ENCODE peak calls at places on chromosomes 11 and 22, in ten cellular contexts. X is left cardiac atrium; R is stimulated activated naive CD8-positive, alpha-beta T cell treated with anti-CD3 and anti-CD28 coated beads, Interleukin-15, Interleukin-2, amounts not matched to agents 100 U/mL and 50 U/mL, for 24 hours; G is Calu3; E is lower lobe of right lung; O is mucosa of descending colon; A is stimulated activated naive CD4-positive, alpha-beta T cell; H is stimulated activated CD4-positive, alpha-beta T cell treated with anti-CD3 and anti-CD28 coated beads, Interleukin-1b, Interleukin-23, amount 100 ng/mL, for 4 hours; M is NCI-H748 treated with DMSO at 0.1 percent for 48 hours; Q is sigmoid colon. B is an unnamed sample.

GRCh38 chr11:35047179-35047578 is 91.8 kb upstream of the CD44 start:
- DNase-seq in X (no peak), A (peak), G (no peak), Q (no peak), E (no peak), O (no peak), R (peak), M (no peak), H (no peak), B (no peak)

GRCh38 chr11:64459016-64459415 is 100.1 kb downstream of the RPS6KA4 start:
- DNase-seq in M (no peak), H (no peak), X (no peak), G (no peak), E (no peak), Q (peak), R (no peak), A (no peak), O (no peak), B (no peak)

GRCh38 chr11:61955416-61956135 is 5.4 kb downstream of the BEST1 start:
- DNase-seq in A (no peak), R (no peak), Q (no peak), G (no peak), X (peak), E (peak), H (peak), M (no peak), O (peak), B (no peak)

GRCh38 chr11:110935018-110935640 is 222.9 kb upstream of the ARHGAP20 start:
- DNase-seq in O (no peak), X (no peak), R (no peak), M (no peak), A (no peak), Q (no peak), G (no peak), E (no peak), H (no peak), B (no peak)

GRCh38 chr22:45210577-45211431 is 29.9 kb downstream of the KIAA0930 start:
- DNase-seq in Q (no peak), H (no peak), X (no peak), E (no peak), G (no peak), O (no peak), M (no peak), R (no peak), A (no peak), B (no peak)

GRCh38 chr11:121721961-121722360 is 269.2 kb upstream of the SORL1-AS1 start:
- DNase-seq in Q (peak), E (no peak), X (peak), A (no peak), M (no peak), R (no peak), G (no peak), H (no peak), O (no peak), B (no peak)

GRCh38 chr22:43185860-43186261 is 1.1 kb downstream of the TTLL12 start:
- DNase-seq in O (peak), M (no peak), E (no peak), X (peak), Q (peak), A (no peak), G (peak), R (no peak), H (no peak), B (no peak)

GRCh38 chr22:33710326-33710725 is 209.9 kb downstream of the LARGE1 start:
- DNase-seq in H (no peak), E (no peak), O (no peak), M (no peak), Q (no peak), X (no peak), A (no peak), R (no peak), G (no peak), B (no peak)

GRCh38 chr11:75334976-75335375 is 16.5 kb downstream of the ARRB1 start:
- DNase-seq in A (no peak), X (no peak), H (no peak), E (no peak), R (no peak), O (no peak), G (no peak), M (no peak), Q (no peak), B (no peak)

GRCh38 chr22:40123387-40123786 is 54.3 kb upstream of the TNRC6B start:
- DNase-seq in A (no peak), X (peak), M (no peak), G (no peak), Q (no peak), R (no peak), O (no peak), H (no peak), E (no peak), B (no peak)

GRCh38 chr22:48680601-48681000 is 1147.1 kb downstream of the BRD1 start:
- DNase-seq in X (no peak), M (no peak), G (no peak), H (no peak), E (peak), Q (no peak), A (no peak), R (no peak), O (no peak), B (no peak)

GRCh38 chr22:30614879-30615278 is 7.9 kb downstream of the TCN2 start:
- DNase-seq in M (no peak), E (no peak), A (no peak), G (no peak), H (no peak), Q (no peak), X (no peak), R (no peak), O (no peak), B (no peak)

GRCh38 chr22:24412274-24412673 is 15.1 kb upstream of the ADORA2A start:
- DNase-seq in M (no peak), X (no peak), Q (no peak), R (no peak), E (no peak), O (no peak), G (no peak), H (no peak), A (no peak), B (no peak)

GRCh38 chr22:43520632-43521039 is 108.8 kb downstream of the MPPED1 start:
- DNase-seq in X (no peak), E (no peak), O (no peak), H (no peak), G (no peak), M (no peak), Q (no peak), A (no peak), R (no peak), B (no peak)

GRCh38 chr11:134818531-134818930 is 406.5 kb upstream of the B3GAT1 start:
- DNase-seq in H (no peak), X (no peak), Q (no peak), M (no peak), O (no peak), G (no peak), R (no peak), A (no peak), E (no peak), B (no peak)

GRCh38 chr22:48489551-48490512 is 1337.8 kb downstream of the BRD1 start:
- DNase-seq in Q (peak), R (no peak), E (no peak), M (no peak), H (no peak), O (no peak), G (no peak), X (no peak), A (no peak), B (no peak)

GRCh38 chr11:119209186-119209585 is 3.0 kb downstream of the CBL start:
- DNase-seq in X (no peak), A (no peak), R (no peak), M (no peak), H (no peak), Q (no peak), O (no peak), E (no peak), G (no peak), B (no peak)

GRCh38 chr22:42990131-42990838 is 24.7 kb downstream of the PACSIN2 start:
- DNase-seq in M (no peak), Q (peak), A (no peak), X (peak), H (no peak), O (no peak), R (no peak), G (peak), E (no peak), B (no peak)

GRCh38 chr11:111446404-111447152 is 65.6 kb downstream of the BTG4 start:
- DNase-seq in G (peak), Q (peak), E (peak), H (peak), M (peak), X (peak), A (peak), R (peak), O (peak), B (peak)

GRCh38 chr11:10355257-10355661 is 50.4 kb downstream of the ADM start:
- DNase-seq in R (no peak), A (no peak), H (no peak), M (no peak), X (no peak), G (no peak), E (no peak), O (no peak), Q (no peak), B (no peak)

GRCh38 chr11:106160494-106160893 is 83.0 kb downstream of the AASDHPPT start:
- DNase-seq in O (no peak), H (no peak), R (no peak), X (no peak), Q (no peak), A (no peak), E (no peak), M (no peak), G (no peak), B (no peak)

GRCh38 chr11:11555228-11555627 is 66.6 kb downstream of the GALNT18 start:
- DNase-seq in R (no peak), G (no peak), Q (peak), H (no peak), O (no peak), A (no peak), M (no peak), X (peak), E (peak), B (peak)

GRCh38 chr11:17578296-17578695 is 31.2 kb downstream of the OTOG start:
- DNase-seq in M (no peak), O (no peak), A (no peak), X (no peak), H (no peak), R (no peak), G (no peak), Q (no peak), E (no peak), B (no peak)

GRCh38 chr11:73578786-73579185 is 19.1 kb downstream of the FAM168A start:
- DNase-seq in M (no peak), O (no peak), G (no peak), X (no peak), A (no peak), Q (no peak), R (no peak), E (no peak), H (no peak), B (no peak)